ENCODE peak calls at places on chromosomes 1 and 21, in ten cellular contexts. B, T, Q, G, J, N, F, W, H and U are unnamed samples.
A peak's percentile ranks its signal among the peaks of the same experiment; 100 is the strongest.

GRCh38 chr1:112196731-112197130 is 199.3 kb upstream of the CTTNBP2NL start:
- DNase-seq in B (no peak), T (no peak), Q (no peak), G (no peak), J (no peak), N (no peak), F (no peak), W (no peak), H (no peak), U (no peak)

GRCh38 chr1:114093624-114094302 is 59.9 kb downstream of the SYT6 start:
- DNase-seq in B (no peak), T (no peak), Q (no peak), G (peak; percentile 62), J (no peak), N (no peak), F (no peak), W (peak; percentile 28), H (no peak), U (no peak)

GRCh38 chr1:10813801-10814200 is 17.4 kb upstream of the CASZ1 start:
- DNase-seq in B (no peak), T (no peak), Q (no peak), G (no peak), J (no peak), N (no peak), F (no peak), W (no peak), H (no peak), U (no peak)

GRCh38 chr1:91760487-91760886 is 125.5 kb downstream of the TGFBR3 start:
- DNase-seq in B (no peak), T (no peak), Q (no peak), G (no peak), J (no peak), N (no peak), F (no peak), W (no peak), H (no peak), U (no peak)

GRCh38 chr21:35573472-35574389 is 486.6 kb downstream of the SETD4 start:
- DNase-seq in B (no peak), T (no peak), Q (no peak), G (no peak), J (no peak), N (peak; percentile 53), F (no peak), W (peak; percentile 69), H (no peak), U (no peak)

GRCh38 chr1:108716437-108717230 is 3.9 kb downstream of the FNDC7 start:
- DNase-seq in B (no peak), T (no peak), Q (no peak), G (no peak), J (no peak), N (no peak), F (no peak), W (peak; percentile 60), H (no peak), U (no peak)

GRCh38 chr21:36968414-36968813 is 1.9 kb upstream of the HLCS start:
- DNase-seq in B (no peak), T (no peak), Q (no peak), G (no peak), J (no peak), N (no peak), F (no peak), W (no peak), H (no peak), U (no peak)

GRCh38 chr1:61638296-61638695 is 86.6 kb downstream of the TM2D1 start:
- DNase-seq in B (no peak), T (no peak), Q (no peak), G (no peak), J (no peak), N (peak; percentile 97), F (no peak), W (no peak), H (no peak), U (no peak)

GRCh38 chr1:225875044-225875822 is 6.9 kb downstream of the TMEM63A start:
- DNase-seq in B (no peak), T (no peak), Q (no peak), G (peak; percentile 53), J (no peak), N (no peak), F (no peak), W (no peak), H (no peak), U (no peak)

GRCh38 chr1:86687595-86687994 is 16.8 kb upstream of the SH3GLB1 start:
- DNase-seq in B (no peak), T (no peak), Q (no peak), G (no peak), J (no peak), N (peak; percentile 64), F (no peak), W (no peak), H (no peak), U (peak; percentile 18)

GRCh38 chr1:66304128-66304527 is 229.8 kb upstream of the SGIP1 start:
- DNase-seq in B (no peak), T (no peak), Q (no peak), G (no peak), J (no peak), N (no peak), F (no peak), W (no peak), H (no peak), U (no peak)

GRCh38 chr1:159436469-159436868 is 3.1 kb upstream of the OR10J1 start:
- DNase-seq in B (no peak), T (no peak), Q (no peak), G (no peak), J (no peak), N (no peak), F (no peak), W (no peak), H (no peak), U (no peak)

GRCh38 chr1:6497215-6497866 is 5.9 kb upstream of the PLEKHG5 start:
- DNase-seq in B (peak; percentile 50), T (peak; percentile 73), Q (no peak), G (no peak), J (peak; percentile 29), N (peak; percentile 76), F (peak; percentile 49), W (no peak), H (no peak), U (peak; percentile 62)

GRCh38 chr1:2834146-2834475 is 32.6 kb upstream of the TTC34 start:
- DNase-seq in B (no peak), T (no peak), Q (no peak), G (no peak), J (no peak), N (no peak), F (no peak), W (no peak), H (no peak), U (no peak)

GRCh38 chr21:36430841-36431240 is 45.6 kb downstream of the CHAF1B start:
- DNase-seq in B (no peak), T (no peak), Q (no peak), G (no peak), J (no peak), N (no peak), F (no peak), W (no peak), H (no peak), U (peak; percentile 18)

GRCh38 chr1:1173793-1174415 is at the start of gene TTLL10:
- DNase-seq in B (no peak), T (no peak), Q (no peak), G (no peak), J (peak; percentile 45), N (no peak), F (peak; percentile 65), W (no peak), H (no peak), U (no peak)

GRCh38 chr1:33025761-33026160 is 10.9 kb downstream of the AK2 start:
- DNase-seq in B (no peak), T (no peak), Q (no peak), G (no peak), J (no peak), N (no peak), F (no peak), W (no peak), H (no peak), U (no peak)

GRCh38 chr1:9233241-9233941 is 1.2 kb upstream of the H6PD start:
- DNase-seq in B (peak; percentile 67), T (no peak), Q (no peak), G (no peak), J (no peak), N (peak; percentile 63), F (no peak), W (peak; percentile 66), H (no peak), U (no peak)

GRCh38 chr1:101200513-101200912 is 36.3 kb upstream of the S1PR1 start:
- DNase-seq in B (no peak), T (no peak), Q (peak; percentile 48), G (peak; percentile 75), J (no peak), N (peak; percentile 84), F (no peak), W (peak; percentile 93), H (peak; percentile 59), U (peak; percentile 79)

GRCh38 chr1:6447016-6447817 is 18.8 kb downstream of the TNFRSF25 start:
- DNase-seq in B (no peak), T (no peak), Q (no peak), G (no peak), J (no peak), N (no peak), F (no peak), W (no peak), H (no peak), U (no peak)

GRCh38 chr1:167563579-167564246 is 10.2 kb upstream of the CREG1 start:
- DNase-seq in B (no peak), T (peak; percentile 16), Q (no peak), G (no peak), J (no peak), N (no peak), F (no peak), W (no peak), H (no peak), U (no peak)

GRCh38 chr1:148372731-148373130 is 110.4 kb downstream of the PPIAL4G start:
- DNase-seq in B (no peak), T (no peak), Q (no peak), G (no peak), J (no peak), N (no peak), F (peak; percentile 58), W (peak; percentile 44), H (peak; percentile 20), U (no peak)

GRCh38 chr21:16535100-16535418 is 805.3 kb downstream of the USP25 start:
- DNase-seq in B (peak; percentile 92), T (peak; percentile 55), Q (no peak), G (peak; percentile 44), J (no peak), N (no peak), F (no peak), W (peak; percentile 55), H (peak; percentile 40), U (peak; percentile 30)

GRCh38 chr21:22223385-22223784 is 1225.2 kb downstream of the NCAM2 start:
- DNase-seq in B (no peak), T (no peak), Q (no peak), G (no peak), J (peak; percentile 9), N (no peak), F (no peak), W (no peak), H (no peak), U (no peak)

GRCh38 chr1:75838099-75838498 is 41.4 kb downstream of the MSH4 start:
- DNase-seq in B (no peak), T (no peak), Q (no peak), G (no peak), J (no peak), N (no peak), F (no peak), W (no peak), H (no peak), U (no peak)

GRCh38 chr1:44543816-44544185 is 130.5 kb downstream of the TMEM53 start:
- DNase-seq in B (no peak), T (no peak), Q (no peak), G (no peak), J (no peak), N (no peak), F (no peak), W (no peak), H (no peak), U (no peak)

GRCh38 chr1:110011527-110012041 is 22.8 kb upstream of the STRIP1 start:
- DNase-seq in B (no peak), T (no peak), Q (peak; percentile 47), G (no peak), J (peak; percentile 73), N (peak; percentile 74), F (peak; percentile 45), W (peak; percentile 73), H (peak; percentile 33), U (peak; percentile 49)

GRCh38 chr1:2972011-2972878 is 49.0 kb upstream of the ACTRT2 start:
- DNase-seq in B (no peak), T (no peak), Q (no peak), G (no peak), J (no peak), N (no peak), F (no peak), W (no peak), H (no peak), U (no peak)